ENCODE peak calls at places on chromosomes 7 and 10, in eight cellular contexts. I, W, E, H, U, X, O and Z are unnamed samples.

GRCh38 chr7:66901941-66902843 is 18.8 kb upstream of the TMEM248 start:
- DNase-seq in I (no peak), W (no peak), E (no peak), H (no peak), U (no peak), X (no peak), O (no peak), Z (no peak)

GRCh38 chr10:82925547-82925946 is 1050.6 kb downstream of the NRG3 start:
- DNase-seq in I (no peak), W (no peak), E (no peak), H (no peak), U (no peak), X (no peak), O (no peak), Z (no peak)

GRCh38 chr7:116316838-116317612 is 106.7 kb downstream of the TES start:
- DNase-seq in I (no peak), W (peak), E (no peak), H (peak), U (peak), X (peak), O (peak), Z (peak)

GRCh38 chr7:142581341-142581740 is 167.9 kb upstream of the PRSS1 start:
- DNase-seq in I (peak), W (no peak), E (no peak), H (no peak), U (no peak), X (no peak), O (no peak), Z (no peak)

GRCh38 chr10:7405637-7406036 is 5.2 kb downstream of the SFMBT2 start:
- DNase-seq in I (peak), W (no peak), E (no peak), H (no peak), U (no peak), X (no peak), O (no peak), Z (no peak)

GRCh38 chr10:18949391-18949790 is 99.2 kb upstream of the MALRD1 start:
- DNase-seq in I (no peak), W (no peak), E (no peak), H (no peak), U (no peak), X (no peak), O (no peak), Z (no peak)

GRCh38 chr7:112453505-112454171 is 3.4 kb downstream of the IFRD1 start:
- DNase-seq in I (no peak), W (no peak), E (no peak), H (no peak), U (no peak), X (no peak), O (no peak), Z (no peak)

GRCh38 chr10:74208081-74208480 is 57.1 kb downstream of the ADK start:
- DNase-seq in I (no peak), W (no peak), E (no peak), H (peak), U (peak), X (peak), O (no peak), Z (no peak)

GRCh38 chr10:89206402-89207180 is 526 bp downstream of the CH25H start:
- DNase-seq in I (peak), W (peak), E (no peak), H (peak), U (no peak), X (peak), O (peak), Z (peak)

GRCh38 chr10:13983035-13983434 is 347.7 kb downstream of the FRMD4A start:
- DNase-seq in I (no peak), W (no peak), E (no peak), H (no peak), U (no peak), X (no peak), O (no peak), Z (no peak)

GRCh38 chr7:140685407-140686087 is 11.0 kb upstream of the NDUFB2 start:
- DNase-seq in I (no peak), W (no peak), E (no peak), H (no peak), U (no peak), X (no peak), O (no peak), Z (no peak)

GRCh38 chr7:92827464-92827863 is 8.9 kb downstream of the CDK6 start:
- DNase-seq in I (no peak), W (no peak), E (no peak), H (peak), U (no peak), X (no peak), O (no peak), Z (no peak)

GRCh38 chr10:128295003-128295402 is 168.8 kb upstream of the MKI67 start:
- DNase-seq in I (no peak), W (no peak), E (no peak), H (no peak), U (no peak), X (no peak), O (no peak), Z (no peak)

GRCh38 chr7:116540743-116541142 is 15.9 kb downstream of the CAV1 start:
- DNase-seq in I (no peak), W (no peak), E (no peak), H (no peak), U (no peak), X (no peak), O (no peak), Z (no peak)

GRCh38 chr7:124031406-124031805 is 1.5 kb downstream of the TMEM229A start:
- DNase-seq in I (no peak), W (no peak), E (no peak), H (no peak), U (no peak), X (no peak), O (no peak), Z (no peak)

GRCh38 chr7:140810830-140811556 is 113.7 kb downstream of the BRAF start:
- DNase-seq in I (peak), W (peak), E (peak), H (peak), U (peak), X (peak), O (peak), Z (peak)

GRCh38 chr10:79559726-79560125 is 481 bp downstream of the SFTPA2 start:
- DNase-seq in I (no peak), W (no peak), E (no peak), H (no peak), U (no peak), X (no peak), O (no peak), Z (no peak)

GRCh38 chr10:131703941-131704340 is 196.9 kb upstream of the PPP2R2D start:
- DNase-seq in I (no peak), W (no peak), E (no peak), H (no peak), U (no peak), X (no peak), O (no peak), Z (no peak)

GRCh38 chr7:8082762-8083161 is 114.2 kb downstream of the GLCCI1 start:
- DNase-seq in I (no peak), W (no peak), E (no peak), H (no peak), U (no peak), X (no peak), O (no peak), Z (no peak)

GRCh38 chr7:120064565-120064964 is 208.4 kb upstream of the KCND2 start:
- DNase-seq in I (no peak), W (no peak), E (no peak), H (no peak), U (no peak), X (no peak), O (no peak), Z (no peak)

GRCh38 chr7:768881-769504 is 41.9 kb upstream of the PRKAR1B start:
- DNase-seq in I (peak), W (peak), E (no peak), H (no peak), U (peak), X (peak), O (no peak), Z (peak)

GRCh38 chr7:132251327-132251659 is 325.0 kb downstream of the PLXNA4 start:
- DNase-seq in I (no peak), W (peak), E (peak), H (peak), U (peak), X (peak), O (peak), Z (peak)

GRCh38 chr7:127152423-127152822 is 100.3 kb downstream of the GRM8 start:
- DNase-seq in I (no peak), W (no peak), E (no peak), H (no peak), U (no peak), X (no peak), O (no peak), Z (no peak)

GRCh38 chr10:22666287-22667092 is 47.9 kb downstream of the PIP4K2A start:
- DNase-seq in I (peak), W (no peak), E (no peak), H (peak), U (no peak), X (peak), O (no peak), Z (no peak)

GRCh38 chr7:55964261-55964801 is at the start of gene NIPSNAP2:
- DNase-seq in I (peak), W (peak), E (no peak), H (peak), U (peak), X (peak), O (peak), Z (peak)

GRCh38 chr10:21517983-21518628 is 7.4 kb downstream of the SKIDA1 start:
- DNase-seq in I (peak), W (peak), E (no peak), H (no peak), U (no peak), X (no peak), O (peak), Z (peak)

DNA sequence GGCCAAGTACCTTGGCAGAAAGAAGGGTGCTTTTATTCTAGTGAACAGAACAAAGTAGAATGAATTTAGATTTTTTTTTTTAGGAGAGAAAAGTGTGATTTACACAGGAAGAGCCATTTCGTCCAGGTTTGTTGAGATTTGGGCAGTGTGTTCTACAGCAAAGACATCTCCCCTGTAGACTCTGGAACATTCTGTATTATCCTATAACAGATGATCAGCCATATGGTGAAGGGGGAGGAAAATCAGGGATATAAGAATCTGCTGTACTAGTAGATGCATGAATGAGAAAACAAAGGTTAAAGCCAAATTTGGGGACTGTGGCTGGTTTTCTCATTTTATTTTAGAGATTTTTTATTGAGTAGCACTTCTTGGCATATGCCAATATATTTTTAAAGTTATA is 453.7 kb upstream of the LRRTM3 start:
- DNase-seq in I (no peak), W (no peak), E (no peak), H (no peak), U (no peak), X (no peak), O (no peak), Z (no peak)
- TF ChIP-seq CTCF in I (no peak), W (no peak), E (no peak), H (no peak), U (no peak), X (no peak), O (no peak), Z (no peak)

GRCh38 chr7:151631968-151632749 is 112.5 kb upstream of the RHEB start:
- DNase-seq in I (peak), W (peak), E (peak), H (peak), U (peak), X (peak), O (peak), Z (peak)

GRCh38 chr7:151629873-151630272 is 110.2 kb upstream of the RHEB start:
- DNase-seq in I (no peak), W (no peak), E (no peak), H (no peak), U (no peak), X (no peak), O (no peak), Z (no peak)

GRCh38 chr7:151628846-151629604 is 109.3 kb upstream of the RHEB start:
- DNase-seq in I (no peak), W (no peak), E (no peak), H (no peak), U (no peak), X (no peak), O (no peak), Z (no peak)

GRCh38 chr7:151631149-151631967 is 111.7 kb upstream of the RHEB start:
- DNase-seq in I (peak), W (peak), E (no peak), H (peak), U (no peak), X (peak), O (peak), Z (peak)

DNA sequence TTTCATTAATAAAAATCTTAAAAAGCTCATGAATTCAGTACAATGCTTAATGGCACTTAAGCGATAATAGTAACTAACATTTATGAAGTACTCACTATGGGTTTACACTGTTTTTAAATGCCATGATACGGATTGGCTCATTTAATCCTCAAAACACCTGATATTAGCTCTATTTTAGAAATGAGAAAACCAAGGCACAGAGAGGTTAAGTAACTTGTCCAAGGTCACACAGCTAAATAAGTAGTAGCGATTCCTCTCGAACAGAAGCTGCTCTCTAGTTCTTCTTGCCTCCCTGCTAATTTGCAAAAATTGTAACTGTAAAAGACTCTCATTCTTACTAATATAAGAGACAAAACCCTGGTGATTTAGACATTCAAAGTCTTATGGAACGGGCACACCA is 110.7 kb upstream of the RHEB start:
- DNase-seq in I (no peak), W (no peak), E (no peak), H (no peak), U (no peak), X (no peak), O (no peak), Z (no peak)
- H3K4me3 ChIP-seq in I (no peak), W (no peak), E (no peak), H (no peak), U (no peak), X (peak), O (no peak), Z (no peak)

GRCh38 chr10:100998991-100999741 is 442 bp upstream of the LZTS2 start:
- DNase-seq in I (peak), W (peak), E (peak), H (peak), U (peak), X (peak), O (peak), Z (peak)
- TF ChIP-seq POLR2A in I (no peak), W (peak), E (peak), H (peak), U (peak), X (no peak), O (peak), Z (peak)

GRCh38 chr10:45155784-45156183 is 155.1 kb downstream of the ZNF22 start:
- DNase-seq in I (no peak), W (no peak), E (no peak), H (no peak), U (no peak), X (no peak), O (no peak), Z (no peak)
- TF ChIP-seq CTCF in I (no peak), W (no peak), E (no peak), H (no peak), U (no peak), X (no peak), O (no peak), Z (no peak)

DNA sequence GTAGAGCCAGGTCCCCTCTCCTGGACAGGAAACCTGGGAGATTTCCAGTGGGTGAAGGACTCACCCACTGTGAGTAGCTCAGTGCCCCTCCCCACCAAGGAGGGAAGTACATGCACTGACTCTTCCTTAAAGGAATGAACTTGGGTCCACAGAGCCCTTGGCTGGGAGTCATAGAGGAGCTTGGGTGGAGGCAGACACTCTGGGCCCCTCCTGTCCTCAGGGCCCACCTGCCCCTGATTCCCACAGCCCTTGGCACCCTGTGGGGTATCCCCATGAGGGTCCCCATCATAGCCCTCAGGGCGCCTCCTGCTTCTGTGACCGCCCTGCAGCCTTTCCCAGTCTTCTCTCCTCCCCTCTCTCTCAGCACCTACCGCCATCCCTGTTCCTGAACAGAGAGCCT is 3.7 kb downstream of the EN2 start:
- DNase-seq in I (no peak), W (no peak), E (no peak), H (no peak), U (no peak), X (no peak), O (no peak), Z (no peak)
- H3K4me3 ChIP-seq in I (no peak), W (no peak), E (no peak), H (no peak), U (no peak), X (no peak), O (no peak), Z (no peak)